ENCODE peak calls at places on chromosomes 1 and 21, in six cellular contexts. G, D, B, L, W and A are unnamed samples.
A peak's percentile ranks its signal among the peaks of the same experiment; 100 is the strongest.

GRCh38 chr1:194658090-194658439 is 1471.7 kb upstream of the B3GALT2 start:
- DNase-seq in D (no peak), L (no peak), W (peak; percentile 54), B (no peak), G (peak; percentile 4), A (no peak)

GRCh38 chr1:66315675-66316074 is 218.3 kb upstream of the SGIP1 start:
- DNase-seq in D (no peak), L (no peak), W (no peak), G (no peak), B (no peak), A (no peak)

GRCh38 chr1:163544441-163544840 is 222.7 kb downstream of the NUF2 start:
- DNase-seq in W (no peak), B (no peak), L (no peak), D (no peak), G (peak; percentile 11), A (no peak)

GRCh38 chr1:193115629-193116227 is 6.1 kb upstream of the CDC73 start:
- DNase-seq in D (no peak), W (peak; percentile 35), B (no peak), L (no peak), G (peak; percentile 87), A (no peak)

GRCh38 chr1:62962794-62963776 is 179.2 kb downstream of the ATG4C start:
- DNase-seq in L (no peak), G (peak; percentile 30), W (peak; percentile 32), B (peak; percentile 84), D (peak; percentile 51), A (peak; percentile 37)

GRCh38 chr1:54810144-54810942 is 9.2 kb upstream of the TTC22 start:
- DNase-seq in L (no peak), B (peak; percentile 92), D (peak; percentile 75), W (peak; percentile 80), G (peak; percentile 42), A (peak; percentile 75)

GRCh38 chr1:182740120-182740519 is 49.5 kb upstream of the NPL start:
- DNase-seq in L (no peak), W (no peak), D (no peak), G (no peak), B (no peak), A (no peak)

GRCh38 chr1:70462611-70463010 is 51.5 kb downstream of the CTH start:
- DNase-seq in B (no peak), W (no peak), L (no peak), G (no peak), D (no peak), A (no peak)

GRCh38 chr1:225848044-225848955 is 33.9 kb downstream of the TMEM63A start:
- DNase-seq in G (no peak), W (peak; percentile 72), L (peak; percentile 51), D (peak; percentile 43), B (no peak), A (peak; percentile 41)

GRCh38 chr1:51542158-51542953 is 23.3 kb upstream of the EPS15 start:
- DNase-seq in W (no peak), D (no peak), B (no peak), G (no peak), L (no peak), A (no peak)

GRCh38 chr21:44914176-44914874 is 6.4 kb downstream of the ITGB2 start:
- DNase-seq in W (no peak), G (peak; percentile 41), B (no peak), L (no peak), D (no peak), A (peak; percentile 75)

GRCh38 chr21:38303300-38303699 is 46.5 kb downstream of the KCNJ15 start:
- DNase-seq in L (no peak), G (no peak), B (no peak), W (no peak), D (no peak), A (no peak)

GRCh38 chr1:51316113-51316763 is 14.1 kb downstream of the TTC39A start:
- DNase-seq in D (no peak), W (no peak), B (no peak), G (no peak), L (no peak), A (no peak)

GRCh38 chr1:1591452-1591851 is 8.5 kb downstream of the FNDC10 start:
- DNase-seq in W (no peak), L (no peak), D (no peak), G (no peak), B (no peak), A (no peak)

GRCh38 chr1:204853446-204853845 is 17.2 kb upstream of the NFASC start:
- DNase-seq in G (no peak), L (no peak), B (no peak), W (no peak), D (no peak), A (no peak)

GRCh38 chr1:153438599-153438998 is 21.9 kb downstream of the S100A7 start:
- DNase-seq in B (no peak), G (no peak), W (no peak), D (no peak), L (no peak), A (no peak)

GRCh38 chr1:181100015-181100905 is 11.8 kb downstream of the IER5 start:
- DNase-seq in W (no peak), L (no peak), D (no peak), G (peak; percentile 28), B (no peak), A (no peak)

DNA sequence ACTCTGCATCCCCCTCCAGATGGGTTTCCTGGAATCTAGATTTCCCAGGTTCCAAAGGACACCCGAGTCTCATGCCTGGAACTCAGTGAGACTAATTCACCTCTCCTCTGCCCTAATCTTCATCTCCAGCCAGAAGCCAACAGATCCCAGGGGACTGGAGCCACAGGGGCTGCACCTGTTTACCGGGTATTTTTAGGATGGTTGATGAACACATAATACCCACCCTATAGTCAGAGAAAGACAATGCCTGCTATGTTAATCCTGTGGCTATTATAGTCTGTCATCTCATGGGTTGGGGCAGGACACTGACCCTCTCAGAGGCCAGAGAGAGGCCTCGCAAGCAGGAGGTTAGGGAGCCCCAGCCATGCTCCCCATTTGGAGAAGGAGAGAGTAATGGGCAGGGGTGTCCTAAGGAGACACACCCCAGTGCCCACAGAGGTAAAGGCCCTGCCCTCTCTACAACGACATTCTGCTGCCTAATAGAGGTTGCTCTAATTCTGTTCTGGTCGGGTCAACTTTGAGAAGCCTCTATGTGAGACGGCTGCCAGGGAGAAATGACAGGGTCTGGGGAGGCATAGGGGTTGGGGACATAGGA is 1.0 kb upstream of the TNNI1 start:
- DNase-seq in W (no peak), G (no peak), D (no peak), L (no peak), B (no peak), A (no peak)
- TF ChIP-seq TAF1 in W (no peak), G (no peak), D (no peak), L (no peak), B (no peak), A (no peak)

GRCh38 chr1:43531453-43531905 is 796 bp downstream of the PTPRF start:
- DNase-seq in D (peak; percentile 44), L (no peak), W (peak; percentile 83), G (no peak), B (peak; percentile 76), A (no peak)
- TF ChIP-seq POLR2A in D (no peak), L (no peak), W (no peak), G (no peak), B (no peak), A (no peak)

GRCh38 chr1:214719207-214719606 is 116.2 kb downstream of the CENPF start:
- DNase-seq in G (no peak), B (no peak), W (no peak), D (no peak), L (no peak), A (no peak)
- TF ChIP-seq POLR2AphosphoS5 in G (no peak), B (no peak), W (no peak), D (no peak), L (no peak), A (no peak)

GRCh38 chr1:14660795-14661194 is 62.3 kb downstream of the KAZN start:
- DNase-seq in D (no peak), B (no peak), L (no peak), W (no peak), G (no peak), A (no peak)
- TF ChIP-seq TAF1 in D (no peak), B (no peak), L (no peak), W (no peak), G (no peak), A (no peak)

GRCh38 chr1:155981266-155982088 is 3.1 kb upstream of the ARHGEF2 start:
- DNase-seq in G (peak; percentile 54), B (no peak), D (no peak), W (no peak), L (no peak), A (no peak)

GRCh38 chr1:155982106-155982505 is 3.8 kb upstream of the ARHGEF2 start:
- DNase-seq in B (no peak), W (no peak), L (no peak), G (no peak), D (no peak), A (no peak)

GRCh38 chr1:155984341-155984740 is 6.0 kb upstream of the ARHGEF2 start:
- DNase-seq in L (no peak), D (no peak), B (peak; percentile 79), W (no peak), G (no peak), A (no peak)

GRCh38 chr1:155979525-155980343 is 1.4 kb upstream of the ARHGEF2 start:
- DNase-seq in B (no peak), W (peak; percentile 68), D (no peak), G (no peak), L (no peak), A (no peak)

GRCh38 chr1:155983191-155984023 is 5.1 kb upstream of the ARHGEF2 start:
- DNase-seq in D (no peak), G (peak; percentile 44), B (peak; percentile 54), W (no peak), L (no peak), A (no peak)
- TF ChIP-seq POLR2A in D (no peak), G (no peak), B (peak; percentile 49), W (no peak), L (peak; percentile 27), A (no peak)

GRCh38 chr1:39407889-39408640 is 83.4 kb upstream of the BMP8A start:
- DNase-seq in B (no peak), W (no peak), L (no peak), G (peak; percentile 79), D (no peak), A (no peak)
- TF ChIP-seq POLR2AphosphoS5 in B (no peak), W (no peak), L (no peak), G (peak; percentile 57), D (no peak), A (no peak)